ENCODE peak calls at places on chromosomes 12 and 14, in five cellular contexts. U is K562, K is GM23338, C is Panc1, S is GM12878. M is an unnamed sample. For H3K4me1, the result is how much of the 10 kb centered on the place peaks cover.

GRCh38 chr14:81990312-81990761 is 456.7 kb upstream of the SEL1L start:
- ATAC-seq in C (no peak), S (peak), U (no peak), K (no peak), M (no peak)

GRCh38 chr12:57498143-57498524 is 10.3 kb downstream of the MARS1 start:
- ATAC-seq in S (no peak), U (peak), K (peak), C (peak), M (no peak)

GRCh38 chr12:4119157-4119761 is 154.3 kb upstream of the CCND2 start:
- ATAC-seq in K (no peak), C (no peak), S (peak), U (no peak), M (no peak)

GRCh38 chr14:99684356-99684952 is 356 bp downstream of the CYP46A1 start:
- ATAC-seq in K (peak), U (no peak), S (no peak), C (peak), M (no peak)

GRCh38 chr12:49547090-49547690 is 8.4 kb downstream of the KCNH3 start:
- ATAC-seq in C (no peak), K (no peak), S (no peak), U (no peak), M (no peak)

GRCh38 chr12:103829092-103829491 is 11.9 kb downstream of the NT5DC3 start:
- ATAC-seq in C (no peak), S (peak), K (no peak), U (peak), M (no peak)

GRCh38 chr12:10705655-10706054 is 17.5 kb downstream of the YBX3 start:
- ATAC-seq in S (no peak), U (no peak), C (no peak), K (no peak), M (peak)

GRCh38 chr12:25131270-25131669 is 63.7 kb downstream of the DNAI7 start:
- ATAC-seq in K (no peak), C (no peak), U (no peak), S (no peak), M (no peak)

GRCh38 chr12:59737725-59738463 is 142.1 kb downstream of the SLC16A7 start:
- ATAC-seq in K (no peak), S (no peak), U (no peak), C (no peak), M (no peak)

GRCh38 chr12:18383203-18383602 is 121.9 kb downstream of the PIK3C2G start:
- ATAC-seq in C (peak), K (no peak), S (no peak), U (no peak), M (no peak)

GRCh38 chr14:89673499-89674225 is 256.6 kb upstream of the FOXN3 start:
- ATAC-seq in C (no peak), S (no peak), U (no peak), K (no peak), M (no peak)

GRCh38 chr12:123078531-123079123 is 72.3 kb downstream of the PITPNM2 start:
- ATAC-seq in C (no peak), K (no peak), S (no peak), U (no peak), M (no peak)
- TF ChIP-seq POLR2AphosphoS5 in C (no peak), K (no peak), S (no peak), U (no peak), M (no peak)

GRCh38 chr12:124385219-124385969 is 90.5 kb downstream of the RFLNA start:
- ATAC-seq in U (no peak), K (no peak), S (no peak), C (peak), M (no peak)

GRCh38 chr12:124380793-124381453 is 86.0 kb downstream of the RFLNA start:
- ATAC-seq in S (no peak), C (no peak), K (no peak), U (no peak), M (no peak)

GRCh38 chr12:124381454-124382207 is 86.7 kb downstream of the RFLNA start:
- ATAC-seq in U (no peak), S (no peak), C (no peak), K (no peak), M (peak)

GRCh38 chr12:124384299-124384894 is 89.5 kb downstream of the RFLNA start:
- ATAC-seq in C (no peak), U (no peak), K (no peak), S (no peak), M (no peak)

DNA sequence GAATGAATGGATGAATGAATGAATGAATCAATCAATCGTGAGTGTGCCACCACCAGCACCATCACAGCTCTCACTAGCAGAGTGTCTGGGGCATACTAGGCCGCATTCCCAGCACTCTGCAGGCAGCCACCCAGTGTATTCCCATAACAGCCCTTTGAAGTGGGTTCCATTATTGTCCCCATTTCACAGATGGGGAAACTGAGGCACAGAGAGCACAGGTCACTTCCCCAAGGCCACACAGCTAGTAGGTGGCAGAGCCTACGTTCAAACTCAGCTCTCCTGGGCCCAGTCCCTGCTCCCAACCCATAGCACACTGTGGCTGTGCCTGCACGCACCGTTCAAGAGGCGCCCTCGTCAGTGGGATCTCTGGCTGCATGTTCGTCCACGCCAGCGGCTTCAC is 88.1 kb downstream of the RFLNA start:
- ATAC-seq in U (no peak), K (no peak), C (no peak), S (no peak), M (no peak)
- H3K4me1 ChIP-seq in U (under half), K (under half), C (half or more), S (under half), M (under half)

GRCh38 chr12:63841611-63842010 is 2.9 kb upstream of the SRGAP1 start:
- ATAC-seq in S (no peak), U (no peak), C (no peak), K (no peak), M (no peak)

GRCh38 chr12:63844391-63845341 is at the start of gene SRGAP1:
- ATAC-seq in K (no peak), U (peak), C (peak), S (peak), M (peak)

GRCh38 chr12:63846249-63846967 is 1.9 kb downstream of the SRGAP1 start:
- ATAC-seq in K (no peak), S (no peak), C (no peak), U (no peak), M (no peak)

GRCh38 chr12:63845726-63846125 is 1.2 kb downstream of the SRGAP1 start:
- ATAC-seq in S (no peak), K (no peak), C (no peak), U (no peak), M (no peak)

DNA sequence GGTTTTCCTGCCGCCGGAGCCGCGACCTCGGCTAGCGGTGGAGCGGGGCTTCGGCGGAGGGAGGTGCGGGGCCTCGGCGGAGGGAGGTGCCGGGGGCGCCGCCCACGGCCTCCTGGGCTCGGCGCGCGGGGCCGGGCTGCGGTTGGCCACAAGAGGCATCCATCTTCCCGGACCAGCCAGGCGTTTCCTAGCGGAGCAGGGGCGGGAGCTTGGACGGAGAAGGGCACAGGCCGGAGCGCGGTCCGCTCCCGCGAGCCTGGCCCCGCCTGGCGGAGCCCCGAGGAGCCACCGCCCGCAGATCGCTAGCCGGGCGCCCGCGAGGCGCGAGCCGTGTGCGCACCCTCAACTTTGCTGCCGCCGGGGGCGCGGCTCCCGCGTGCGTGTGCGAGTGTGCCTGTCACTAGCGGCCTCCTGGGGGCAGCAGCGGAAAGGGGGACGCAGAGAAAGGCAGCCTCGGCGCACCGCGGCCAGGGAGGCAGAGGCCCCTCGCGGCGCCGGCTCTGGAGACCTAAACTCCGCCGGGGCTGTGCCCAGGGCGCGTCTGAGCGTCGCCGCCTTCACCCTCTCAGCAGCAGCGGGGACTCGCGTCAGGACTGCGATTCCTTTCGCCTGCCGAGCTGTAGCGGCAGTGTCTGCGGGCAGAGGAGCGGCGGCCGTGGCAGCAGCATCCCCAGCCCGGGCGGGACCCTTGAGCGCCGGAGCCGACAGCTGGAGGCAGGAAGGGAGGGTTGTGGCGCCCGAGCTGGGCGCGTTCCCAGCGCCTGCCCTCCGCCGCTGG is 698 bp upstream of the SRGAP1 start:
- ATAC-seq in S (peak), U (peak), K (peak), C (peak), M (peak)
- TF ChIP-seq POLR2AphosphoS5 in S (no peak), U (no peak), K (peak), C (peak), M (peak)

GRCh38 chr14:68399971-68400370 is 392.9 kb downstream of the ZFP36L1 start:
- ATAC-seq in U (no peak), K (no peak), C (no peak), S (no peak), M (no peak)
- H3K4me1 ChIP-seq in U (under half), K (under half), C (under half), S (half or more), M (under half)

DNA sequence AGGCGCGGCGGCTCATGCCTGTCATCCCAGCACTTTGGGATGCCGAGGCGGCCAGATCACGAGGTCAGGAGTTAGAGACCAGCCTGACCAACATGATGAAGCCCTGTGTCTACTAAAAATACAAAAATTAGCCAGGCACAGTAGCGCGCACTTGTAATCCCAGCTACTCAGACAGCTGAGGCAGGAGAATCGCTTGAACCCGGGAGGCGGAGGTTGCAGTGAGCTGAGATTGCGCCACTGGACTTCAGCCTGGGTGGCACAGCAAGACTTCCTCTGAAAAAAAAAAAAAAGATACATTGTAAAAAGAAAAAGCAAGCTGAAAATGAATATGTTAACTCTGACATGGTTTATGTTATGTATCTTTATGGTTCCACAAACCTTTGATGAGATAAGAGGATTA is 33.6 kb downstream of the RPGRIP1 start:
- ATAC-seq in U (no peak), C (no peak), S (no peak), K (no peak), M (no peak)
- TF ChIP-seq POLR2AphosphoS5 in U (no peak), C (no peak), S (no peak), K (no peak), M (no peak)

DNA sequence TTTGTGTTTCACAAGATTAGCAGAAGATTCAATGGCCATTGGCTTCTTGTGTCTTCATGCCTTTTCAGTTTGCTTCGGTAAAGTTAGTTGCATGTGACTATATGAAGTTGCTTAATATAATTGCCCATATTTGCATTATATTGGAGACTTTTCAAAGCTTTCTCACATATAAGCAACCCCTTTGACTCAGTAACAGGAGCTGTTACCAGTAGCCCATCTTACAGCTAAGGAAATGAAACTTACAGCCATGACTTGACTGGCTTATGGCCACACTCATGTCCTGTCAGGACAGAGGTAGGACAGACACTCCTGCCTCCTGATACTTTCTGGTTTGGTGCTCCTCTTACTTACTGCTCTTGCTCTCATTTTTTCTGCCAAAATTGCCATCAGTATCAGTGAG is 1082.1 kb downstream of the BCL11B start:
- ATAC-seq in S (no peak), U (no peak), C (no peak), K (no peak), M (no peak)
- H3K4me1 ChIP-seq in S (under half), U (under half), C (under half), K (under half), M (under half)

DNA sequence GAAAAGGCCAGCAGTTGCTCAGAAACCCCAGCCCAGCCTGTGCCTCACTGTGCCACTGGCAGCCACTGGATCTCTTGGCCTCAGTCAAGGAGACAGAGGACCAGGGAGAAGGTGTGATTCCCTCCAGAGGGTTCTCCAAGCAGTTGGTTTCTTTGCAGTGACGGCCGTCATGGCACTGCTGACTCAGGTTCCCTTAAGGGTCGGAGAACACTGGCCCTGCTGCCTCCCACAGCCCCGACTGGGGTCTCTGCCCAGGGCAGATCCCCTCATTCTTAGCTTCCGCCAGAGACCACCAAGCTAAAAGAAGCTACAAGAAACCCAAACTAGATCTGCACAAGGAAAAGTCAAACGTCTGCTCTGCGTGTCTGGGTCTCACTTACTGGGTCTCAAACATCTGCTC is 16.4 kb downstream of the TSPAN11 start:
- ATAC-seq in C (no peak), S (no peak), U (no peak), K (no peak), M (no peak)
- TF ChIP-seq POLR2AphosphoS5 in C (no peak), S (no peak), U (no peak), K (no peak), M (no peak)

DNA sequence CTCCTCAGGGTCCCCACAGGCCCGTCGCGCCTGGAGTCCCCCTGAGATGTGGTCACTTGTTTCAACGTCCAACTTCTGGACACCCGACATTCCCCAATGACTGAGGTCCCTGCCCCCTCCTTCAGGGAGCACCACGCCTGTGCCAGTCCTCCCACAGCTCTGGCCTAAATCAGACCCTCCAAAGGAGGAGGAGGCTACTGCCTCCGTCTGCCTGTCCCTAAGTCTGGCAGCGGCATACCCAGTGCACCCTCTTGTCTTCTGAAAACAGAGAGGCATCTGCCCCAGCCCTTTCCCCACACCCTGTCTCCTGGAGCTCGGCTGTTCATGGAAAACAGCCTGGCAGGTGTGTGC is 46.2 kb downstream of the TESC start:
- ATAC-seq in C (no peak), U (no peak), K (peak), S (no peak), M (no peak)
- H3K4me1 ChIP-seq in C (under half), U (under half), K (under half), S (under half), M (under half)

GRCh38 chr14:35180179-35180578 is 57.8 kb downstream of the PRORP start:
- ATAC-seq in C (no peak), K (no peak), S (no peak), U (no peak), M (no peak)
- TF ChIP-seq POLR2AphosphoS5 in C (no peak), K (no peak), S (no peak), U (no peak), M (no peak)

M was measured in gastroesophageal sphincter.